ENCODE peak calls at places on chromosomes 13 and 19, in ten cellular contexts. O, J, T, A, E, B, V, G, X and H are unnamed samples.

GRCh38 chr19:54415901-54416621 is 797 bp downstream of the TTYH1 start:
- DNase-seq in O (no peak), V (no peak), X (no peak), B (no peak), E (no peak), G (no peak), A (no peak), T (no peak), J (no peak), H (no peak)

GRCh38 chr13:27349458-27349857 is 75.0 kb upstream of the GTF3A start:
- DNase-seq in A (no peak), B (no peak), V (peak; percentile 32), T (no peak), O (no peak), J (no peak), X (no peak), E (no peak), G (peak; percentile 46), H (peak; percentile 61)

GRCh38 chr13:99996177-99996705 is 14.7 kb downstream of the ZIC2 start:
- DNase-seq in V (peak; percentile 38), G (no peak), J (peak; percentile 32), E (no peak), B (no peak), O (no peak), T (no peak), X (no peak), A (no peak), H (peak; percentile 21)

GRCh38 chr13:28540612-28541011 is 45.7 kb upstream of the FLT1 start:
- DNase-seq in E (no peak), A (no peak), B (no peak), O (no peak), X (no peak), G (peak; percentile 6), T (peak; percentile 36), V (peak; percentile 14), J (no peak), H (peak; percentile 61)

GRCh38 chr19:13881231-13881691 is 4.3 kb downstream of the NANOS3 start:
- DNase-seq in J (no peak), E (no peak), V (no peak), T (no peak), G (no peak), O (no peak), X (peak; percentile 69), A (no peak), B (peak; percentile 32), H (no peak)

GRCh38 chr19:49642488-49643035 is 553 bp downstream of the SCAF1 start:
- DNase-seq in O (no peak), V (peak; percentile 8), X (no peak), J (peak; percentile 20), E (no peak), G (no peak), A (no peak), B (no peak), T (no peak), H (no peak)

GRCh38 chr13:45827318-45827717 is 24.2 kb downstream of the SIAH3 start:
- DNase-seq in G (no peak), X (no peak), T (no peak), E (no peak), O (no peak), A (no peak), V (no peak), B (no peak), J (no peak), H (no peak)

GRCh38 chr19:11321206-11322126 is 18.0 kb downstream of the RAB3D start:
- DNase-seq in X (no peak), A (no peak), V (no peak), J (no peak), G (no peak), E (no peak), T (no peak), O (no peak), B (no peak), H (no peak)

GRCh38 chr19:13104848-13105646 is 2.4 kb upstream of the LYL1 start:
- DNase-seq in A (peak; percentile 62), V (no peak), J (no peak), T (peak; percentile 36), G (no peak), B (no peak), E (no peak), O (no peak), X (peak; percentile 45), H (no peak)

GRCh38 chr19:1747285-1748114 is 5.8 kb upstream of the ONECUT3 start:
- DNase-seq in V (peak; percentile 94), B (no peak), G (peak; percentile 77), T (peak; percentile 25), O (no peak), J (no peak), E (no peak), A (no peak), X (no peak), H (peak; percentile 90)

GRCh38 chr13:110109910-110110309 is 197.0 kb downstream of the COL4A1 start:
- DNase-seq in A (no peak), O (peak; percentile 78), X (no peak), G (peak; percentile 90), J (no peak), V (peak; percentile 90), T (no peak), E (peak; percentile 78), B (peak; percentile 23), H (peak; percentile 91)

GRCh38 chr13:109941951-109942350 is 155.6 kb upstream of the IRS2 start:
- DNase-seq in A (no peak), X (no peak), O (no peak), V (peak; percentile 53), G (no peak), J (no peak), B (no peak), E (no peak), T (no peak), H (peak; percentile 47)

GRCh38 chr13:91722267-91722884 is 324.0 kb downstream of the GPC5 start:
- DNase-seq in A (peak; percentile 27), O (no peak), V (peak; percentile 31), X (no peak), J (peak; percentile 53), G (peak; percentile 15), B (peak; percentile 59), E (no peak), T (no peak), H (peak; percentile 45)

GRCh38 chr19:33393286-33394005 is 19.9 kb downstream of the CEBPG start:
- DNase-seq in A (no peak), J (no peak), G (no peak), E (no peak), B (no peak), O (no peak), X (no peak), T (no peak), V (no peak), H (no peak)

GRCh38 chr19:15836345-15836594 is 20.8 kb upstream of the OR10H1 start:
- DNase-seq in X (no peak), T (no peak), B (no peak), O (no peak), A (no peak), V (no peak), E (no peak), G (peak; percentile 2), J (peak; percentile 5), H (peak; percentile 6)

GRCh38 chr19:48506138-48506733 is 5.4 kb downstream of the LMTK3 start:
- DNase-seq in T (no peak), E (no peak), O (no peak), X (peak; percentile 29), J (peak; percentile 71), G (no peak), V (peak; percentile 71), B (no peak), A (no peak), H (peak; percentile 70)

GRCh38 chr13:50365683-50366391 is 350.6 kb downstream of the KCNRG start:
- DNase-seq in G (no peak), T (peak; percentile 63), A (no peak), O (no peak), J (no peak), B (no peak), E (no peak), V (no peak), X (no peak), H (no peak)

GRCh38 chr19:55652311-55653078 is 2.3 kb upstream of the U2AF2 start:
- DNase-seq in A (no peak), T (no peak), J (no peak), B (no peak), V (no peak), G (no peak), X (no peak), E (no peak), O (no peak), H (no peak)

GRCh38 chr13:107466326-107466725 is 749.0 kb downstream of the LIG4 start:
- DNase-seq in J (no peak), T (no peak), G (peak; percentile 68), B (no peak), X (no peak), E (no peak), O (no peak), A (no peak), V (peak; percentile 21), H (peak; percentile 33)

GRCh38 chr13:67416047-67416925 is 186.2 kb upstream of the PCDH9 start:
- DNase-seq in V (peak; percentile 81), J (no peak), B (peak; percentile 66), E (no peak), X (peak; percentile 7), O (no peak), A (no peak), G (peak; percentile 43), T (no peak), H (peak; percentile 63)

GRCh38 chr19:37519890-37520289 is 13.2 kb downstream of the ZNF793 start:
- DNase-seq in E (no peak), V (peak; percentile 35), A (no peak), O (no peak), G (peak; percentile 20), X (no peak), T (peak; percentile 1), J (no peak), B (no peak), H (peak; percentile 22)

GRCh38 chr19:4970558-4971423 is 1.9 kb downstream of the KDM4B start:
- DNase-seq in V (peak; percentile 37), O (no peak), B (peak; percentile 43), J (peak; percentile 57), A (no peak), G (no peak), E (no peak), T (no peak), X (no peak), H (no peak)

GRCh38 chr19:39315933-39316332 is 4.7 kb downstream of the LRFN1 start:
- DNase-seq in G (no peak), E (no peak), X (no peak), V (no peak), B (no peak), O (no peak), A (no peak), T (no peak), J (no peak), H (no peak)

GRCh38 chr13:43269037-43269476 is 245.7 kb downstream of the DNAJC15 start:
- DNase-seq in B (peak; percentile 44), V (peak; percentile 94), J (no peak), E (no peak), A (no peak), X (no peak), T (no peak), O (peak; percentile 76), G (peak; percentile 88), H (peak; percentile 97)

GRCh38 chr13:26213982-26214381 is 8.1 kb downstream of the RNF6 start:
- DNase-seq in A (no peak), B (no peak), G (no peak), J (no peak), V (no peak), O (no peak), E (no peak), T (no peak), X (no peak), H (no peak)

GRCh38 chr13:98986226-98986846 is 8.5 kb upstream of the DOCK9 start:
- DNase-seq in V (no peak), A (no peak), B (no peak), T (no peak), E (no peak), G (no peak), J (no peak), X (no peak), O (no peak), H (no peak)

GRCh38 chr13:39577833-39578232 is 25.2 kb downstream of the LHFPL6 start:
- DNase-seq in J (no peak), G (no peak), A (no peak), V (no peak), E (no peak), B (peak; percentile 71), X (no peak), O (no peak), T (no peak), H (no peak)

GRCh38 chr13:23463631-23464030 is 30.1 kb upstream of the SACS start:
- DNase-seq in E (no peak), A (no peak), T (no peak), V (no peak), J (no peak), X (no peak), B (no peak), G (peak; percentile 32), O (no peak), H (no peak)